ENCODE peak calls at places on chromosomes 12 and 14, in nine cellular contexts. One of them, this sample, is unnamed.

GRCh38 chr12:46386877-46387629 is 14.5 kb upstream of the SLC38A2 start:
- DNase-seq in neural progenitor cell: peak; percentile 34
- DNase-seq in WERI-Rb-1: no peak
- DNase-seq in testis: no peak
- DNase-seq in body of pancreas: no peak
- DNase-seq in OCI-LY7: peak; percentile 74
- DNase-seq in caudate nucleus: no peak
- DNase-seq in iPS DF 6.9: no peak
- DNase-seq in breast epithelium: no peak
- DNase-seq in this sample: no peak

GRCh38 chr12:93243689-93244513 is 133.8 kb upstream of the NUDT4 start:
- DNase-seq in neural progenitor cell: no peak
- DNase-seq in WERI-Rb-1: no peak
- DNase-seq in testis: no peak
- DNase-seq in body of pancreas: peak; percentile 23
- DNase-seq in OCI-LY7: peak; percentile 17
- DNase-seq in caudate nucleus: no peak
- DNase-seq in iPS DF 6.9: no peak
- DNase-seq in breast epithelium: no peak
- DNase-seq in this sample: no peak

GRCh38 chr12:58639323-58639934 is 280.9 kb downstream of the LRIG3 start:
- DNase-seq in neural progenitor cell: no peak
- DNase-seq in WERI-Rb-1: peak; percentile 8
- DNase-seq in testis: no peak
- DNase-seq in body of pancreas: no peak
- DNase-seq in OCI-LY7: no peak
- DNase-seq in caudate nucleus: no peak
- DNase-seq in iPS DF 6.9: no peak
- DNase-seq in breast epithelium: no peak
- DNase-seq in this sample: no peak

GRCh38 chr14:56996721-56997399 is 186.6 kb upstream of the OTX2 start:
- DNase-seq in neural progenitor cell: no peak
- DNase-seq in WERI-Rb-1: peak; percentile 23
- DNase-seq in testis: no peak
- DNase-seq in body of pancreas: no peak
- DNase-seq in OCI-LY7: no peak
- DNase-seq in caudate nucleus: no peak
- DNase-seq in iPS DF 6.9: no peak
- DNase-seq in breast epithelium: no peak
- DNase-seq in this sample: no peak

GRCh38 chr14:93114068-93114710 is 1.5 kb downstream of the ITPK1 start:
- DNase-seq in neural progenitor cell: peak; percentile 26
- DNase-seq in WERI-Rb-1: no peak
- DNase-seq in testis: no peak
- DNase-seq in body of pancreas: peak; percentile 32
- DNase-seq in OCI-LY7: peak; percentile 23
- DNase-seq in caudate nucleus: no peak
- DNase-seq in iPS DF 6.9: no peak
- DNase-seq in breast epithelium: no peak
- DNase-seq in this sample: no peak

GRCh38 chr12:104953323-104953722 is 4.8 kb downstream of the SLC41A2 start:
- DNase-seq in neural progenitor cell: no peak
- DNase-seq in WERI-Rb-1: no peak
- DNase-seq in testis: no peak
- DNase-seq in body of pancreas: peak; percentile 52
- DNase-seq in OCI-LY7: no peak
- DNase-seq in caudate nucleus: no peak
- DNase-seq in iPS DF 6.9: no peak
- DNase-seq in breast epithelium: no peak
- DNase-seq in this sample: no peak

GRCh38 chr12:124453419-124454351 is 113.7 kb downstream of the NCOR2 start:
- DNase-seq in neural progenitor cell: no peak
- DNase-seq in WERI-Rb-1: no peak
- DNase-seq in testis: no peak
- DNase-seq in body of pancreas: peak; percentile 63
- DNase-seq in OCI-LY7: peak; percentile 74
- DNase-seq in caudate nucleus: peak; percentile 69
- DNase-seq in iPS DF 6.9: no peak
- DNase-seq in breast epithelium: no peak
- DNase-seq in this sample: no peak

GRCh38 chr12:122471324-122472226 is 29.2 kb downstream of the ZCCHC8 start:
- DNase-seq in neural progenitor cell: peak; percentile 48
- DNase-seq in WERI-Rb-1: no peak
- DNase-seq in testis: no peak
- DNase-seq in body of pancreas: no peak
- DNase-seq in OCI-LY7: peak; percentile 68
- DNase-seq in caudate nucleus: no peak
- DNase-seq in iPS DF 6.9: no peak
- DNase-seq in breast epithelium: no peak
- DNase-seq in this sample: no peak

GRCh38 chr14:72515779-72516770 is 377.8 kb downstream of the DPF3 start:
- DNase-seq in neural progenitor cell: no peak
- DNase-seq in WERI-Rb-1: peak; percentile 80
- DNase-seq in testis: peak; percentile 48
- DNase-seq in body of pancreas: peak; percentile 60
- DNase-seq in OCI-LY7: no peak
- DNase-seq in caudate nucleus: no peak
- DNase-seq in iPS DF 6.9: no peak
- DNase-seq in breast epithelium: no peak
- DNase-seq in this sample: no peak

GRCh38 chr14:104277416-104278213 is 139.2 kb downstream of the KIF26A start:
- DNase-seq in neural progenitor cell: no peak
- DNase-seq in WERI-Rb-1: no peak
- DNase-seq in testis: no peak
- DNase-seq in body of pancreas: no peak
- DNase-seq in OCI-LY7: no peak
- DNase-seq in caudate nucleus: no peak
- DNase-seq in iPS DF 6.9: no peak
- DNase-seq in breast epithelium: peak; percentile 37
- DNase-seq in this sample: peak; percentile 54

GRCh38 chr14:32378284-32378683 is 49.2 kb downstream of the AKAP6 start:
- DNase-seq in neural progenitor cell: no peak
- DNase-seq in WERI-Rb-1: no peak
- DNase-seq in testis: no peak
- DNase-seq in body of pancreas: no peak
- DNase-seq in OCI-LY7: no peak
- DNase-seq in caudate nucleus: no peak
- DNase-seq in iPS DF 6.9: no peak
- DNase-seq in breast epithelium: no peak
- DNase-seq in this sample: no peak

GRCh38 chr12:6432991-6433390 is 11.8 kb upstream of the CD27 start:
- DNase-seq in neural progenitor cell: no peak
- DNase-seq in WERI-Rb-1: no peak
- DNase-seq in testis: no peak
- DNase-seq in body of pancreas: no peak
- DNase-seq in OCI-LY7: peak; percentile 61
- DNase-seq in caudate nucleus: no peak
- DNase-seq in iPS DF 6.9: no peak
- DNase-seq in breast epithelium: no peak
- DNase-seq in this sample: no peak

GRCh38 chr14:85459361-85459760 is 70.6 kb upstream of the FLRT2 start:
- DNase-seq in neural progenitor cell: no peak
- DNase-seq in WERI-Rb-1: no peak
- DNase-seq in testis: no peak
- DNase-seq in body of pancreas: no peak
- DNase-seq in OCI-LY7: no peak
- DNase-seq in caudate nucleus: no peak
- DNase-seq in iPS DF 6.9: no peak
- DNase-seq in breast epithelium: no peak
- DNase-seq in this sample: no peak

GRCh38 chr14:38755036-38755435 is 348.0 kb downstream of the SEC23A start:
- DNase-seq in neural progenitor cell: peak; percentile 33
- DNase-seq in WERI-Rb-1: no peak
- DNase-seq in testis: no peak
- DNase-seq in body of pancreas: no peak
- DNase-seq in OCI-LY7: no peak
- DNase-seq in caudate nucleus: no peak
- DNase-seq in iPS DF 6.9: peak; percentile 20
- DNase-seq in breast epithelium: no peak
- DNase-seq in this sample: no peak
- H3K27ac ChIP-seq in neural progenitor cell: peak overlapping the region; percentile 14
- H3K27ac ChIP-seq in WERI-Rb-1: no peak overlapping the region
- H3K27ac ChIP-seq in testis: no peak overlapping the region
- H3K27ac ChIP-seq in body of pancreas: no peak overlapping the region
- H3K27ac ChIP-seq in OCI-LY7: no peak overlapping the region
- H3K27ac ChIP-seq in caudate nucleus: no peak overlapping the region
- H3K27ac ChIP-seq in iPS DF 6.9: no peak overlapping the region
- H3K27ac ChIP-seq in breast epithelium: no peak overlapping the region
- H3K27ac ChIP-seq in this sample: no peak overlapping the region

DNA sequence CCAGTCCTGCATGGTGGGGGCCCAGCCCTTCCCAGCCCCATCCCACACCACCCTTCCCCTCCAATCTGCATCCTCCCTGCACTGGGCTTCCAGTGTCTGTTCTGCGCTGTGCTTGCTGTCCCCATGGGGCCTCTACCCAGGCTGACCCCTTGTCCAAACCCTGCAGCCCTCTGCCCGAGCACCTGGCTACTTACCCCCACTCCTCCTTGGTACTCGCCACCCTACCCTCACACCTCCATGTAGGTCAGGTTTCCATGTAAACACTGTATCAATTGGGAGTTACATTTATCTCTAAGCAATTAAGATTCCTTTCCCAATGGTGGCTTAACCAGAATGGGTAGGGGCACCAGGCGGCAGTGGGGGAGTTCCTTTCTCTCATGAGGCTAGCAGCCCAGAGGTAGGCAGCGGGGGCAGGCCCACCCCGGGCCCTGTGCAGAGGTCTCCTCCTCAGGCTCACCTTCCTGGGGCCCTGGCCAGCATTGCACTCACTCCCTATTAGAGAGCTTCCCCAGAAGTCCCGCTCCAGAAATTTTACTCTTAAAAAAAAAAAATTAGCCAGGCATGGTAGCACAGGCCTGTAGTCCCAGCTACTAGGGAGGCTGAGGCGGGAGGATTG is 76.6 kb upstream of the CCND2 start:
- DNase-seq in neural progenitor cell: no peak
- DNase-seq in WERI-Rb-1: no peak
- DNase-seq in testis: no peak
- DNase-seq in body of pancreas: no peak
- DNase-seq in OCI-LY7: no peak
- DNase-seq in caudate nucleus: no peak
- DNase-seq in iPS DF 6.9: no peak
- DNase-seq in breast epithelium: no peak
- DNase-seq in this sample: no peak
- H3K27ac ChIP-seq in neural progenitor cell: no peak overlapping the region
- H3K27ac ChIP-seq in WERI-Rb-1: no peak overlapping the region
- H3K27ac ChIP-seq in testis: no peak overlapping the region
- H3K27ac ChIP-seq in body of pancreas: no peak overlapping the region
- H3K27ac ChIP-seq in OCI-LY7: no peak overlapping the region
- H3K27ac ChIP-seq in caudate nucleus: no peak overlapping the region
- H3K27ac ChIP-seq in iPS DF 6.9: no peak overlapping the region
- H3K27ac ChIP-seq in breast epithelium: no peak overlapping the region
- H3K27ac ChIP-seq in this sample: no peak overlapping the region

GRCh38 chr12:1594045-1594294 is 411 bp downstream of the FBXL14 start:
- DNase-seq in neural progenitor cell: peak; percentile 76
- DNase-seq in WERI-Rb-1: peak; percentile 53
- DNase-seq in testis: peak; percentile 60
- DNase-seq in body of pancreas: peak; percentile 74
- DNase-seq in OCI-LY7: peak; percentile 82
- DNase-seq in caudate nucleus: no peak
- DNase-seq in iPS DF 6.9: no peak
- DNase-seq in breast epithelium: no peak
- DNase-seq in this sample: no peak

GRCh38 chr12:1592444-1593231 is 1.7 kb downstream of the FBXL14 start:
- DNase-seq in neural progenitor cell: peak; percentile 80
- DNase-seq in WERI-Rb-1: peak; percentile 23
- DNase-seq in testis: peak; percentile 61
- DNase-seq in body of pancreas: peak; percentile 25
- DNase-seq in OCI-LY7: peak; percentile 77
- DNase-seq in caudate nucleus: peak; percentile 66
- DNase-seq in iPS DF 6.9: no peak
- DNase-seq in breast epithelium: no peak
- DNase-seq in this sample: no peak

GRCh38 chr12:1595026-1595561 is 713 bp upstream of the FBXL14 start:
- DNase-seq in neural progenitor cell: peak; percentile 39
- DNase-seq in WERI-Rb-1: no peak
- DNase-seq in testis: peak; percentile 45
- DNase-seq in body of pancreas: peak; percentile 26
- DNase-seq in OCI-LY7: peak; percentile 40
- DNase-seq in caudate nucleus: peak; percentile 21
- DNase-seq in iPS DF 6.9: no peak
- DNase-seq in breast epithelium: no peak
- DNase-seq in this sample: no peak

GRCh38 chr12:1594295-1595025 is at the start of gene FBXL14:
- DNase-seq in neural progenitor cell: peak; percentile 98
- DNase-seq in WERI-Rb-1: peak; percentile 92
- DNase-seq in testis: peak; percentile 94
- DNase-seq in body of pancreas: peak; percentile 92
- DNase-seq in OCI-LY7: peak; percentile 97
- DNase-seq in caudate nucleus: peak; percentile 86
- DNase-seq in iPS DF 6.9: peak; percentile 71
- DNase-seq in breast epithelium: peak; percentile 81
- DNase-seq in this sample: peak; percentile 92

GRCh38 chr12:1593232-1594044 is 943 bp downstream of the FBXL14 start:
- DNase-seq in neural progenitor cell: peak; percentile 61
- DNase-seq in WERI-Rb-1: peak; percentile 38
- DNase-seq in testis: peak; percentile 59
- DNase-seq in body of pancreas: peak; percentile 81
- DNase-seq in OCI-LY7: peak; percentile 83
- DNase-seq in caudate nucleus: peak; percentile 51
- DNase-seq in iPS DF 6.9: no peak
- DNase-seq in breast epithelium: no peak
- DNase-seq in this sample: no peak
- H3K27ac ChIP-seq in neural progenitor cell: peak overlapping the region; percentile 2
- H3K27ac ChIP-seq in WERI-Rb-1: no peak overlapping the region
- H3K27ac ChIP-seq in testis: peak overlapping the region; percentile 55
- H3K27ac ChIP-seq in body of pancreas: peak overlapping the region; percentile 89
- H3K27ac ChIP-seq in OCI-LY7: peak overlapping the region; percentile 80
- H3K27ac ChIP-seq in caudate nucleus: peak overlapping the region; percentile 93
- H3K27ac ChIP-seq in iPS DF 6.9: no peak overlapping the region
- H3K27ac ChIP-seq in breast epithelium: peak overlapping the region; percentile 95
- H3K27ac ChIP-seq in this sample: peak overlapping the region; percentile 96

GRCh38 chr14:96095058-96095457 is 55.9 kb downstream of the C14orf132 start:
- DNase-seq in neural progenitor cell: no peak
- DNase-seq in WERI-Rb-1: no peak
- DNase-seq in testis: no peak
- DNase-seq in body of pancreas: no peak
- DNase-seq in OCI-LY7: no peak
- DNase-seq in caudate nucleus: no peak
- DNase-seq in iPS DF 6.9: no peak
- DNase-seq in breast epithelium: no peak
- DNase-seq in this sample: peak; percentile 58

GRCh38 chr14:96098309-96098998 is 59.3 kb downstream of the C14orf132 start:
- DNase-seq in neural progenitor cell: peak; percentile 85
- DNase-seq in WERI-Rb-1: peak; percentile 87
- DNase-seq in testis: peak; percentile 51
- DNase-seq in body of pancreas: peak; percentile 69
- DNase-seq in OCI-LY7: peak; percentile 46
- DNase-seq in caudate nucleus: peak; percentile 58
- DNase-seq in iPS DF 6.9: peak; percentile 33
- DNase-seq in breast epithelium: no peak
- DNase-seq in this sample: peak; percentile 58

GRCh38 chr14:96097752-96098151 is 58.6 kb downstream of the C14orf132 start:
- DNase-seq in neural progenitor cell: no peak
- DNase-seq in WERI-Rb-1: no peak
- DNase-seq in testis: no peak
- DNase-seq in body of pancreas: no peak
- DNase-seq in OCI-LY7: no peak
- DNase-seq in caudate nucleus: no peak
- DNase-seq in iPS DF 6.9: no peak
- DNase-seq in breast epithelium: no peak
- DNase-seq in this sample: peak; percentile 48

GRCh38 chr14:96095581-96096476 is 56.7 kb downstream of the C14orf132 start:
- DNase-seq in neural progenitor cell: peak; percentile 41
- DNase-seq in WERI-Rb-1: peak; percentile 57
- DNase-seq in testis: no peak
- DNase-seq in body of pancreas: peak; percentile 58
- DNase-seq in OCI-LY7: no peak
- DNase-seq in caudate nucleus: no peak
- DNase-seq in iPS DF 6.9: no peak
- DNase-seq in breast epithelium: peak; percentile 82
- DNase-seq in this sample: peak; percentile 83

GRCh38 chr14:96096639-96097610 is 57.8 kb downstream of the C14orf132 start:
- DNase-seq in neural progenitor cell: no peak
- DNase-seq in WERI-Rb-1: no peak
- DNase-seq in testis: no peak
- DNase-seq in body of pancreas: no peak
- DNase-seq in OCI-LY7: no peak
- DNase-seq in caudate nucleus: no peak
- DNase-seq in iPS DF 6.9: no peak
- DNase-seq in breast epithelium: no peak
- DNase-seq in this sample: peak; percentile 77
- H3K27ac ChIP-seq in neural progenitor cell: no peak overlapping the region
- H3K27ac ChIP-seq in WERI-Rb-1: no peak overlapping the region
- H3K27ac ChIP-seq in testis: no peak overlapping the region
- H3K27ac ChIP-seq in body of pancreas: no peak overlapping the region
- H3K27ac ChIP-seq in OCI-LY7: no peak overlapping the region
- H3K27ac ChIP-seq in caudate nucleus: no peak overlapping the region
- H3K27ac ChIP-seq in iPS DF 6.9: no peak overlapping the region
- H3K27ac ChIP-seq in breast epithelium: no peak overlapping the region
- H3K27ac ChIP-seq in this sample: no peak overlapping the region

This sample was measured in suprapubic skin.